ENCODE peak calls at places on chromosomes 13 and 19, in five cellular contexts. F, G, S, P and L are unnamed samples.

GRCh38 chr13:103063376-103063775 is 2.8 kb downstream of the SLC10A2 start:
- DNase-seq in F (no peak), G (no peak), S (no peak), P (no peak), L (no peak)

GRCh38 chr19:33446918-33447293 is 73.4 kb downstream of the CEBPG start:
- DNase-seq in F (no peak), G (no peak), S (no peak), P (no peak), L (no peak)

GRCh38 chr19:10701955-10702307 is 692 bp downstream of the QTRT1 start:
- DNase-seq in F (no peak), G (no peak), S (peak; percentile 26), P (no peak), L (no peak)

GRCh38 chr19:28424662-28425430 is 788.1 kb downstream of the UQCRFS1 start:
- DNase-seq in F (no peak), G (no peak), S (peak; percentile 1), P (no peak), L (no peak)

GRCh38 chr19:39390460-39390758 is 497 bp downstream of the PAF1 start:
- DNase-seq in F (no peak), G (no peak), S (no peak), P (no peak), L (no peak)

GRCh38 chr19:38209671-38210457 is 14.2 kb downstream of the DPF1 start:
- DNase-seq in F (peak; percentile 82), G (peak; percentile 26), S (peak; percentile 61), P (peak; percentile 81), L (no peak)

GRCh38 chr13:77509221-77509620 is 26.3 kb upstream of the SCEL start:
- DNase-seq in F (no peak), G (no peak), S (peak; percentile 62), P (no peak), L (no peak)

GRCh38 chr19:22517496-22518411 is 95.6 kb upstream of the ZNF98 start:
- DNase-seq in F (no peak), G (no peak), S (no peak), P (no peak), L (no peak)

GRCh38 chr13:46556380-46556779 is 3.4 kb downstream of the LRCH1 start:
- DNase-seq in F (no peak), G (no peak), S (no peak), P (no peak), L (no peak)

GRCh38 chr13:75541287-75541686 is 3.6 kb upstream of the COMMD6 start:
- DNase-seq in F (no peak), G (no peak), S (peak; percentile 49), P (no peak), L (no peak)

GRCh38 chr13:98939552-98940306 is 38.1 kb downstream of the DOCK9 start:
- DNase-seq in F (no peak), G (no peak), S (no peak), P (no peak), L (no peak)

GRCh38 chr19:49853852-49854849 is 3.2 kb downstream of the PTOV1 start:
- DNase-seq in F (no peak), G (no peak), S (no peak), P (no peak), L (no peak)

GRCh38 chr19:19531951-19532805 is 3.5 kb downstream of the YJEFN3 start:
- DNase-seq in F (peak; percentile 75), G (no peak), S (peak; percentile 67), P (peak; percentile 90), L (no peak)

GRCh38 chr19:9052894-9053293 is 34.0 kb upstream of the OR1M1 start:
- DNase-seq in F (no peak), G (no peak), S (no peak), P (no peak), L (no peak)

GRCh38 chr13:94414141-94414540 is 65.3 kb downstream of the DCT start:
- DNase-seq in F (no peak), G (no peak), S (no peak), P (no peak), L (no peak)